ENCODE peak calls at places on chromosomes 16 and 17, in eight cellular contexts. H, A, L, G, N, J, D and C are unnamed samples.

GRCh38 chr17:69857412-69857835 is 217.6 kb upstream of the KCNJ16 start:
- DNase-seq in D (no peak), L (no peak), G (peak; percentile 69), J (no peak), H (no peak), N (peak; percentile 8), A (no peak), C (no peak)

GRCh38 chr16:54096607-54097006 is 190.0 kb downstream of the IRX3 start:
- DNase-seq in L (no peak), D (no peak), G (no peak), H (no peak), N (no peak), A (no peak), J (no peak), C (no peak)

GRCh38 chr16:67528870-67529638 is 425 bp downstream of the RIPOR1 start:
- DNase-seq in N (no peak), H (peak; percentile 68), J (no peak), A (peak; percentile 73), G (peak; percentile 65), L (peak; percentile 58), D (peak; percentile 50), C (peak; percentile 40)

GRCh38 chr16:48607056-48607825 is 2.7 kb downstream of the N4BP1 start:
- DNase-seq in L (no peak), A (no peak), J (no peak), H (no peak), N (no peak), D (peak; percentile 76), G (no peak), C (no peak)

GRCh38 chr16:3637371-3637923 is 17.0 kb upstream of the DNASE1 start:
- DNase-seq in L (no peak), N (no peak), H (no peak), A (peak; percentile 53), D (peak; percentile 70), G (no peak), J (no peak), C (no peak)

GRCh38 chr17:61139219-61139618 is 260.4 kb upstream of the TBX2 start:
- DNase-seq in J (peak; percentile 36), A (no peak), N (no peak), D (peak; percentile 34), L (no peak), H (no peak), G (peak; percentile 68), C (peak; percentile 82)

GRCh38 chr16:57140866-57141668 is 44.8 kb downstream of the PSME3IP1 start:
- DNase-seq in L (no peak), N (no peak), J (no peak), H (peak; percentile 19), G (no peak), D (no peak), A (no peak), C (no peak)

GRCh38 chr17:48236681-48237134 is 129.1 kb downstream of the SNX11 start:
- DNase-seq in J (no peak), A (no peak), H (no peak), G (peak; percentile 73), D (no peak), N (peak; percentile 91), L (no peak), C (no peak)

GRCh38 chr17:17072546-17072945 is 30.3 kb downstream of the MPRIP start:
- DNase-seq in H (peak; percentile 13), A (no peak), D (no peak), J (no peak), N (no peak), L (no peak), G (no peak), C (no peak)

GRCh38 chr17:72175787-72176515 is 55.1 kb downstream of the SOX9 start:
- DNase-seq in N (no peak), J (no peak), D (no peak), L (peak; percentile 47), A (no peak), H (no peak), G (no peak), C (peak; percentile 99)

GRCh38 chr17:34252890-34253525 is 2.1 kb upstream of the CCL2 start:
- DNase-seq in J (no peak), D (no peak), G (no peak), N (no peak), H (no peak), L (no peak), A (no peak), C (no peak)

GRCh38 chr17:34254146-34254545 is 939 bp upstream of the CCL2 start:
- DNase-seq in D (no peak), G (peak; percentile 50), H (no peak), L (no peak), J (no peak), A (no peak), N (no peak), C (no peak)

GRCh38 chr17:34254651-34255380 is at the start of gene CCL2:
- DNase-seq in G (peak; percentile 88), H (peak; percentile 58), J (no peak), A (peak; percentile 19), L (peak; percentile 75), D (peak; percentile 65), N (no peak), C (peak; percentile 90)

GRCh38 chr17:34251186-34251585 is 3.9 kb upstream of the CCL2 start:
- DNase-seq in D (no peak), J (no peak), L (no peak), A (no peak), G (no peak), N (no peak), H (no peak), C (no peak)

GRCh38 chr17:34252138-34252889 is 2.8 kb upstream of the CCL2 start:
- DNase-seq in G (peak; percentile 96), L (peak; percentile 98), H (peak; percentile 95), N (no peak), A (peak; percentile 24), J (no peak), D (peak; percentile 73), C (peak; percentile 61)
- H3K4me3 ChIP-seq in G (no peak overlapping the region), L (no peak overlapping the region), H (no peak overlapping the region), N (no peak overlapping the region), A (no peak overlapping the region), J (no peak overlapping the region), D (no peak overlapping the region), C (no peak overlapping the region)

DNA sequence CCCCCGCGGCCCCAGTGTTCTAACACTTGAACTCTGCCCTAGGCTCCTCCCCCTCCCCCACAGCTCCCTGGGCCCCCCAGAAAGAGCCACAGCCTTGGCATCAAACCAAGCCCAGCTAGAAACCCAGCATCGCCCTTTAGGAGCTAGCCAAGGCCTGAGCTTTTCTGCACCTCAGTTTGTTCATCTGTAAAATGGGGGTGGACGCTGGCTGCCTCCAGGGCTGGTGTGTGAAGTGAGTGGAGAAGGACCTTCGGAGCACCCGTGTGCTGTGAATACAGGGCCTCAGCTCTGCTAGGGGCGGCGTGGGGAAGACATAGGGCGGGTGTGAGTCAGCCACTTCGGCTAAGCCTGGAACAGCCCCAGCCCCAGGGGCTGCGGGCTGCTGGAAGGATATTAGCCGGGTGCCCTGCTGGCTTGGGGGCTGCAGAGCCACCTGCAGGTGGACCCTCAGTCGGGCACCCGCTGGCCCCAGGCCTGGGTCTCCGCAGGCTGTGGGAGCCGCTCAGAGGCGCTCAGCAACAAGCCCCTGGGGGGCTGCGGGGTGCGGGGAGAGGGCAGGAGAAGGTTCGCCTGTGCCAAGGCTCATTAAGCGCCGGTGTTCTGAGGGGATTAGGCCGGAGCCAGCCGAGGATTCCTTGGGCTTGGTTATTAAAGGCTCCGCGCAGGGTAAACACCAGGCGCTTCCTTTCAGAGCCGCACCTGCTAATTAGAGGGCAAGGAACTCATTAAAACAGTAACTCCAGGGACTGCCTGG is 217.0 kb upstream of the CIBAR2 start:
- DNase-seq in A (peak; percentile 59), D (peak; percentile 73), N (peak; percentile 28), H (no peak), J (no peak), G (peak; percentile 78), L (no peak), C (peak; percentile 67)
- H3K4me1 ChIP-seq in A (peaks cover 16% of the 10 kb centered on the region), D (peaks cover 25% of the 10 kb centered on the region), N (peaks cover 59% of the 10 kb centered on the region), H (peaks cover 11% of the 10 kb centered on the region), J (no peaks in the 10 kb centered on the region), G (peaks cover 57% of the 10 kb centered on the region), L (peaks cover 41% of the 10 kb centered on the region), C (peaks cover 19% of the 10 kb centered on the region)

GRCh38 chr16:66458292-66458691 is 31.2 kb downstream of the BEAN1 start:
- DNase-seq in H (no peak), L (no peak), N (no peak), J (no peak), D (no peak), A (no peak), G (no peak), C (no peak)
- H3K27me3 ChIP-seq in H (no peaks in the 10 kb centered on the region), L (peaks cover 36% of the 10 kb centered on the region), N (peaks cover 2% of the 10 kb centered on the region), J (no peaks in the 10 kb centered on the region), D (no peaks in the 10 kb centered on the region), A (no peaks in the 10 kb centered on the region), G (peaks cover 15% of the 10 kb centered on the region), C (no peaks in the 10 kb centered on the region)

DNA sequence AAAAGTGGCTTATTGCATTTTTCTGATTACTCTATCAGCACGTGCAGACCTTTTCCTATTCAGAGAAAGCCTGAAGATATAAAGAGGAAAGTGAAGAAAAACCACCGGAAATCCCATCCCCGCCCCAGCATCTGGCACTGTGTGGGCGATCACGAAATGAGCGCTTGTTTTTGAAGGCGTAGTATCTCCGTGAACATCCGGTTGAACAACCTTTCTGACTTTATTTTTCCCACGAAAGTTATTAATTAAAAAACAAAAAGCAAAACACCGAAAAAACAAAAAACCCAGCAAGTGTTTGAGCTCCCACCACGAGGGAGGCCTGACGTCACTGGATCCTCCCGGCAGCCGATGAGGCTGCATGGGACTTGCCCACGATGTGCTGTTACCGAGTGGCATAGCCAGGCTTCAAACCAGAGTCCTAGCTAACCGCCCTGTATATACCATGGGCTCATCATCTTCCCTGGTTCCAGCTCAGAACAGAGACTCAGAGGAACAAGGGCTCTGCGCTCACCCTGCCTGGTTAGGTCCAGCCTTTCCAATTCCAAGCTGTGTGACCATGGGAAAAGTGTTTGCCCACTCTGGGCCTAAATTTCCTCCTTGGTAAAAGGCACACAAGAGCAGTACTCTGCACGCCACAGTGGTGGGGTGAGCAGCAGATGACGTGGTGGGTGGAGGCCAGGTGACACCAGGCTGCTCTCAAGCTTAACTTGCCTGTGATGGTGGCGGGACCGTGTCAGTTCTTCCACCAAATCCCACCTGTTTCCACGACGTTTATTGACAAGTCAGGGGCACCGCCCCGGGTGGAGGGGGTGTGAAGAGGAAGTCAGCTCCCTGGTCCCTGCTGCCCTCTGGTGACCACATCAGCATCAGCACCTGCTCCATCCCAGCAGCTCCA is 34.3 kb upstream of the IL21R start:
- DNase-seq in A (peak; percentile 71), J (peak; percentile 89), H (peak; percentile 68), N (peak; percentile 63), D (peak; percentile 89), L (peak; percentile 83), G (peak; percentile 26), C (peak; percentile 91)
- H3K4me3 ChIP-seq in A (no peak overlapping the region), J (no peak overlapping the region), H (no peak overlapping the region), N (no peak overlapping the region), D (peak overlapping the region; percentile 2), L (peak overlapping the region; percentile 51), G (no peak overlapping the region), C (peak overlapping the region; percentile 9)

GRCh38 chr17:77375526-77375916 is 234.8 kb downstream of the SEC14L1 start:
- DNase-seq in J (no peak), L (no peak), H (no peak), N (no peak), G (no peak), D (no peak), A (no peak), C (peak; percentile 86)
- H3K4me1 ChIP-seq in J (peaks cover 72% of the 10 kb centered on the region), L (peaks cover 98% of the 10 kb centered on the region), H (peaks cover 63% of the 10 kb centered on the region), N (peaks cover 40% of the 10 kb centered on the region), G (peaks cover 47% of the 10 kb centered on the region), D (peaks cover 22% of the 10 kb centered on the region), A (peaks cover 53% of the 10 kb centered on the region), C (peaks cover 54% of the 10 kb centered on the region)

GRCh38 chr17:58281511-58282011 is 826 bp upstream of the MPO start:
- DNase-seq in H (no peak), N (no peak), A (no peak), J (no peak), G (no peak), L (no peak), D (no peak), C (no peak)
- H3K27me3 ChIP-seq in H (no peaks in the 10 kb centered on the region), N (no peaks in the 10 kb centered on the region), A (peaks cover 17% of the 10 kb centered on the region), J (peaks cover 3% of the 10 kb centered on the region), G (peaks cover 39% of the 10 kb centered on the region), L (peaks cover 90% of the 10 kb centered on the region), D (peaks cover 5% of the 10 kb centered on the region), C (no peaks in the 10 kb centered on the region)

GRCh38 chr17:1643999-1644492 is 1.5 kb downstream of the SCARF1 start:
- DNase-seq in N (no peak), G (peak; percentile 12), A (no peak), L (no peak), H (no peak), D (no peak), J (no peak), C (no peak)
- H3K4me3 ChIP-seq in N (peak overlapping the region; percentile 61), G (no peak overlapping the region), A (no peak overlapping the region), L (peak overlapping the region; percentile 69), H (peak overlapping the region; percentile 24), D (peak overlapping the region; percentile 38), J (peak overlapping the region; percentile 48), C (no peak overlapping the region)